ENCODE peak calls at places on chromosomes 6 and 20, in nine cellular contexts. E, Z, C, X, K, U, N, M and Y are unnamed samples.

GRCh38 chr6:87551799-87552198 is 38.0 kb downstream of the RARS2 start:
- DNase-seq in X (no peak), K (peak), Z (no peak), U (no peak), M (no peak), E (no peak), C (no peak), N (no peak), Y (no peak)

GRCh38 chr20:32681175-32682084 is 7.7 kb upstream of the C20orf203 start:
- DNase-seq in K (peak), M (no peak), U (peak), N (no peak), X (peak), Z (peak), E (no peak), C (peak), Y (no peak)

GRCh38 chr6:167764713-167765479 is 61.8 kb upstream of the AFDN start:
- DNase-seq in U (no peak), C (no peak), M (no peak), E (no peak), Z (no peak), N (no peak), K (no peak), X (no peak), Y (no peak)

GRCh38 chr20:62246872-62247652 is 8.7 kb downstream of the OSBPL2 start:
- DNase-seq in E (no peak), N (peak), C (no peak), X (no peak), M (no peak), U (no peak), K (no peak), Z (peak), Y (no peak)

GRCh38 chr20:6515261-6515660 is 252.2 kb upstream of the BMP2 start:
- DNase-seq in E (no peak), Z (no peak), C (no peak), N (no peak), U (no peak), M (no peak), X (no peak), K (peak), Y (no peak)

GRCh38 chr6:144351741-144352140 is 66.6 kb downstream of the UTRN start:
- DNase-seq in C (no peak), M (no peak), U (no peak), E (no peak), X (no peak), K (no peak), N (no peak), Z (no peak), Y (no peak)

GRCh38 chr6:93989630-93990029 is 570.3 kb upstream of the EPHA7 start:
- DNase-seq in N (no peak), E (no peak), K (no peak), C (no peak), Z (no peak), M (no peak), X (no peak), U (no peak), Y (no peak)

GRCh38 chr6:94362061-94362864 is 942.9 kb upstream of the EPHA7 start:
- DNase-seq in K (no peak), Z (no peak), U (no peak), C (no peak), M (no peak), E (no peak), N (peak), X (no peak), Y (no peak)

GRCh38 chr6:2852921-2853322 is 11.3 kb upstream of the SERPINB1 start:
- DNase-seq in U (no peak), C (no peak), M (no peak), K (peak), E (no peak), N (no peak), X (no peak), Z (no peak), Y (no peak)

GRCh38 chr20:17504898-17505663 is 26.1 kb downstream of the BFSP1 start:
- DNase-seq in Z (peak), M (peak), U (peak), C (peak), X (peak), E (peak), N (peak), K (peak), Y (peak)

GRCh38 chr20:63846128-63846771 is 15.0 kb upstream of the ABHD16B start:
- DNase-seq in M (no peak), U (no peak), C (no peak), K (peak), Z (no peak), X (no peak), E (peak), N (peak), Y (no peak)

GRCh38 chr20:21981179-21981578 is 275.7 kb downstream of the PAX1 start:
- DNase-seq in U (no peak), M (no peak), E (no peak), N (no peak), Z (no peak), X (no peak), K (no peak), C (no peak), Y (no peak)

GRCh38 chr6:157597461-157598312 is 216.7 kb downstream of the ZDHHC14 start:
- DNase-seq in N (peak), E (peak), M (peak), C (peak), U (peak), Z (peak), K (peak), X (peak), Y (no peak)

GRCh38 chr6:101722991-101723579 is 329.6 kb downstream of the GRIK2 start:
- DNase-seq in X (no peak), K (no peak), N (no peak), E (no peak), C (no peak), Z (no peak), U (no peak), M (no peak), Y (peak)

GRCh38 chr20:47691632-47692031 is 93.6 kb downstream of the SULF2 start:
- DNase-seq in C (no peak), U (no peak), N (no peak), E (no peak), M (no peak), Z (no peak), X (no peak), K (peak), Y (peak)

GRCh38 chr20:34525709-34526416 is 9.6 kb downstream of the DYNLRB1 start:
- DNase-seq in X (peak), E (peak), Z (peak), C (no peak), N (peak), U (no peak), M (peak), K (peak), Y (peak)

GRCh38 chr20:59933849-59934585 is 580 bp upstream of the SYCP2 start:
- DNase-seq in U (peak), M (peak), C (no peak), Z (peak), N (peak), E (peak), X (peak), K (peak), Y (no peak)

GRCh38 chr20:7893019-7893730 is 47.1 kb downstream of the HAO1 start:
- DNase-seq in M (no peak), N (no peak), X (no peak), E (no peak), U (no peak), C (no peak), K (no peak), Z (no peak), Y (no peak)

GRCh38 chr6:118881440-118882313 is 12.3 kb upstream of the ASF1A start:
- DNase-seq in X (no peak), K (peak), E (no peak), Z (no peak), N (no peak), U (no peak), C (no peak), M (no peak), Y (no peak)

GRCh38 chr6:39508513-39508912 is 186.0 kb upstream of the KCNK16 start:
- DNase-seq in N (no peak), X (no peak), K (no peak), U (no peak), C (no peak), E (no peak), Z (peak), M (no peak), Y (no peak)

GRCh38 chr20:1374246-1374645 is 18.6 kb downstream of the FKBP1A start:
- DNase-seq in C (no peak), X (no peak), U (no peak), K (no peak), M (no peak), N (no peak), E (no peak), Z (no peak), Y (no peak)

GRCh38 chr20:48771542-48771941 is 56.3 kb downstream of the PREX1 start:
- DNase-seq in M (no peak), N (no peak), K (no peak), E (no peak), X (no peak), U (no peak), Z (no peak), C (no peak), Y (no peak)

GRCh38 chr20:10832146-10832545 is 158.3 kb upstream of the JAG1 start:
- DNase-seq in Z (no peak), C (no peak), K (no peak), E (no peak), U (no peak), N (no peak), X (no peak), M (no peak), Y (peak)

GRCh38 chr6:170234419-170234818 is 56.5 kb downstream of the DLL1 start:
- DNase-seq in C (no peak), U (no peak), X (no peak), K (no peak), E (no peak), N (no peak), M (peak), Z (no peak), Y (no peak)

GRCh38 chr20:32152421-32153155 is 43.1 kb downstream of the TM9SF4 start:
- DNase-seq in X (no peak), Z (no peak), M (no peak), N (no peak), K (no peak), E (no peak), C (no peak), U (no peak), Y (no peak)

GRCh38 chr6:13445005-13445743 is 42.2 kb downstream of the GFOD1 start:
- DNase-seq in X (no peak), N (peak), E (no peak), C (peak), U (peak), Z (peak), M (no peak), K (no peak), Y (no peak)

GRCh38 chr20:50283922-50284810 is 93.5 kb downstream of the CEBPB start:
- DNase-seq in K (no peak), M (no peak), U (peak), N (no peak), X (peak), E (peak), Z (no peak), C (no peak), Y (peak)

GRCh38 chr20:35954907-35955251 is 577 bp upstream of the SCAND1 start:
- DNase-seq in E (peak), Z (peak), U (no peak), C (peak), N (no peak), X (no peak), M (no peak), K (no peak), Y (peak)

GRCh38 chr6:7685276-7685675 is 40.6 kb upstream of the BMP6 start:
- DNase-seq in M (no peak), E (no peak), Z (peak), N (no peak), X (no peak), C (no peak), U (no peak), K (no peak), Y (no peak)

GRCh38 chr20:40991181-40991889 is 37.3 kb upstream of the TOP1 start:
- DNase-seq in U (peak), E (no peak), X (no peak), K (no peak), Z (no peak), N (no peak), C (no peak), M (peak), Y (no peak)

GRCh38 chr20:25054995-25055629 is 2.8 kb downstream of the ACSS1 start:
- DNase-seq in K (no peak), M (no peak), Z (no peak), C (no peak), E (no peak), X (no peak), U (no peak), N (no peak), Y (no peak)

GRCh38 chr20:48478370-48478769 is 349.4 kb downstream of the PREX1 start:
- DNase-seq in Z (no peak), X (no peak), U (no peak), N (no peak), K (no peak), C (no peak), M (no peak), E (no peak), Y (no peak)